ENCODE peak calls at places on chromosomes 1 and 21, in eight cellular contexts. J, R, Y, M, K, X, B and P are unnamed samples.

GRCh38 chr21:18369115-18369514 is 34.5 kb downstream of the TMPRSS15 start:
- DNase-seq in J (no peak), R (no peak), Y (no peak), M (no peak), K (no peak), X (no peak), B (peak), P (no peak)

GRCh38 chr1:166114419-166114818 is 52.4 kb downstream of the FAM78B start:
- DNase-seq in J (no peak), R (no peak), Y (no peak), M (no peak), K (no peak), X (no peak), B (no peak), P (no peak)

GRCh38 chr1:6328696-6329095 is 64.9 kb downstream of the ACOT7 start:
- DNase-seq in J (no peak), R (no peak), Y (no peak), M (no peak), K (no peak), X (no peak), B (no peak), P (no peak)

GRCh38 chr1:211336161-211336560 is 9.5 kb downstream of the TRAF5 start:
- DNase-seq in J (no peak), R (no peak), Y (no peak), M (no peak), K (no peak), X (no peak), B (no peak), P (no peak)

GRCh38 chr1:43934986-43935324 is 1.4 kb downstream of the ARTN start:
- DNase-seq in J (no peak), R (no peak), Y (no peak), M (no peak), K (no peak), X (no peak), B (no peak), P (no peak)

GRCh38 chr1:64514197-64514765 is 44.4 kb downstream of the CACHD1 start:
- DNase-seq in J (no peak), R (peak), Y (no peak), M (no peak), K (no peak), X (no peak), B (no peak), P (no peak)

GRCh38 chr1:54581621-54582035 is 33.6 kb downstream of the ACOT11 start:
- DNase-seq in J (peak), R (peak), Y (peak), M (no peak), K (peak), X (no peak), B (no peak), P (no peak)

GRCh38 chr1:2610036-2610720 is 22.6 kb downstream of the MMEL1 start:
- DNase-seq in J (no peak), R (no peak), Y (no peak), M (no peak), K (no peak), X (no peak), B (no peak), P (no peak)

GRCh38 chr1:10823000-10823401 is 26.6 kb upstream of the CASZ1 start:
- DNase-seq in J (no peak), R (no peak), Y (peak), M (no peak), K (no peak), X (no peak), B (no peak), P (no peak)

GRCh38 chr1:167057297-167057688 is 32.9 kb downstream of the GPA33 start:
- DNase-seq in J (no peak), R (peak), Y (no peak), M (no peak), K (peak), X (no peak), B (peak), P (no peak)

GRCh38 chr1:46537651-46538050 is 13.8 kb downstream of the KNCN start:
- DNase-seq in J (no peak), R (no peak), Y (no peak), M (no peak), K (no peak), X (no peak), B (no peak), P (no peak)

GRCh38 chr1:70980361-70980760 is 67.3 kb downstream of the PTGER3 start:
- DNase-seq in J (no peak), R (no peak), Y (no peak), M (no peak), K (no peak), X (no peak), B (no peak), P (no peak)

GRCh38 chr1:64242895-64243756 is 39.7 kb downstream of the UBE2U start:
- DNase-seq in J (peak), R (peak), Y (no peak), M (no peak), K (peak), X (no peak), B (peak), P (no peak)

GRCh38 chr1:224579526-224579925 is 36.6 kb upstream of the CNIH3 start:
- DNase-seq in J (no peak), R (peak), Y (no peak), M (no peak), K (no peak), X (no peak), B (no peak), P (no peak)

GRCh38 chr1:110076789-110077500 is 6.5 kb upstream of the ALX3 start:
- DNase-seq in J (no peak), R (no peak), Y (no peak), M (no peak), K (no peak), X (no peak), B (no peak), P (no peak)

GRCh38 chr21:44383216-44383615 is 29.8 kb downstream of the TRPM2 start:
- DNase-seq in J (no peak), R (no peak), Y (no peak), M (no peak), K (no peak), X (no peak), B (no peak), P (no peak)

GRCh38 chr1:227947678-227948492 is at the start of gene WNT9A:
- DNase-seq in J (no peak), R (peak), Y (peak), M (no peak), K (no peak), X (no peak), B (no peak), P (no peak)

GRCh38 chr1:29991025-29991424 is 732.4 kb downstream of the MATN1 start:
- DNase-seq in J (no peak), R (no peak), Y (no peak), M (no peak), K (no peak), X (no peak), B (no peak), P (no peak)

GRCh38 chr1:39892611-39893595 is 8.8 kb downstream of the MYCL start:
- DNase-seq in J (peak), R (peak), Y (no peak), M (no peak), K (no peak), X (no peak), B (peak), P (no peak)

GRCh38 chr1:85447000-85447943 is 17.7 kb downstream of the DDAH1 start:
- DNase-seq in J (no peak), R (no peak), Y (no peak), M (no peak), K (no peak), X (no peak), B (no peak), P (no peak)

GRCh38 chr1:164617607-164618564 is 58.9 kb downstream of the PBX1 start:
- DNase-seq in J (no peak), R (peak), Y (no peak), M (no peak), K (peak), X (no peak), B (peak), P (no peak)

GRCh38 chr1:101253976-101254660 is 17.3 kb downstream of the S1PR1 start:
- DNase-seq in J (peak), R (peak), Y (peak), M (no peak), K (no peak), X (no peak), B (no peak), P (no peak)

GRCh38 chr1:224014328-224014649 is 99.6 kb upstream of the FBXO28 start:
- DNase-seq in J (no peak), R (no peak), Y (no peak), M (no peak), K (no peak), X (no peak), B (no peak), P (no peak)

GRCh38 chr21:43306911-43307676 is 119.8 kb downstream of the SIK1 start:
- DNase-seq in J (no peak), R (peak), Y (no peak), M (no peak), K (no peak), X (no peak), B (no peak), P (no peak)